ENCODE peak calls at places on chromosome 21, in ten cellular contexts. D, Z, T, O, S, N, Y, J, I and B are unnamed samples.

GRCh38 chr21:16911166-16911607 is 601.7 kb upstream of the CXADR start:
- DNase-seq in D (no peak), Z (no peak), T (no peak), O (no peak), S (no peak), N (no peak), Y (no peak), J (no peak), I (no peak), B (no peak)

GRCh38 chr21:38082936-38083335 is 166.7 kb upstream of the KCNJ6 start:
- DNase-seq in D (no peak), Z (no peak), T (no peak), O (no peak), S (no peak), N (no peak), Y (no peak), J (no peak), I (no peak), B (no peak)

GRCh38 chr21:42572906-42573495 is 59.3 kb downstream of the SLC37A1 start:
- DNase-seq in D (no peak), Z (no peak), T (no peak), O (no peak), S (no peak), N (peak), Y (no peak), J (no peak), I (no peak), B (no peak)

GRCh38 chr21:35565204-35565611 is 495.1 kb downstream of the SETD4 start:
- DNase-seq in D (no peak), Z (no peak), T (no peak), O (no peak), S (no peak), N (no peak), Y (no peak), J (no peak), I (no peak), B (no peak)

GRCh38 chr21:31612889-31613785 is 46.4 kb upstream of the SOD1 start:
- DNase-seq in D (no peak), Z (no peak), T (no peak), O (no peak), S (no peak), N (peak), Y (no peak), J (no peak), I (no peak), B (no peak)

GRCh38 chr21:31545036-31545435 is 114.5 kb upstream of the SOD1 start:
- DNase-seq in D (no peak), Z (no peak), T (no peak), O (no peak), S (no peak), N (no peak), Y (no peak), J (no peak), I (no peak), B (no peak)

GRCh38 chr21:40331182-40331581 is 463.9 kb downstream of the PCP4 start:
- DNase-seq in D (no peak), Z (no peak), T (no peak), O (no peak), S (no peak), N (no peak), Y (no peak), J (no peak), I (no peak), B (no peak)

GRCh38 chr21:44531606-44532128 is 8.3 kb downstream of the KRTAP10-1 start:
- DNase-seq in D (no peak), Z (no peak), T (no peak), O (no peak), S (no peak), N (peak), Y (no peak), J (no peak), I (no peak), B (no peak)

GRCh38 chr21:23936224-23936623 is 1671.1 kb downstream of the MRPL39 start:
- DNase-seq in D (no peak), Z (no peak), T (no peak), O (peak), S (peak), N (no peak), Y (no peak), J (no peak), I (no peak), B (no peak)

GRCh38 chr21:31108969-31109368 is 70.7 kb upstream of the KRTAP19-8 start:
- DNase-seq in D (no peak), Z (no peak), T (no peak), O (no peak), S (no peak), N (no peak), Y (no peak), J (no peak), I (no peak), B (no peak)

GRCh38 chr21:17900281-17900989 is 81.3 kb upstream of the C21orf91 start:
- DNase-seq in D (no peak), Z (no peak), T (no peak), O (no peak), S (peak), N (no peak), Y (no peak), J (no peak), I (no peak), B (no peak)

GRCh38 chr21:34227386-34227852 is 136.4 kb upstream of the KCNE2 start:
- DNase-seq in D (no peak), Z (no peak), T (no peak), O (no peak), S (no peak), N (no peak), Y (no peak), J (no peak), I (no peak), B (no peak)

GRCh38 chr21:36203603-36203889 is 46.9 kb downstream of the DOP1B start:
- DNase-seq in D (peak), Z (no peak), T (no peak), O (peak), S (no peak), N (no peak), Y (peak), J (no peak), I (peak), B (no peak)

GRCh38 chr21:15126948-15127347 is 62.1 kb upstream of the NRIP1 start:
- DNase-seq in D (no peak), Z (no peak), T (no peak), O (no peak), S (no peak), N (no peak), Y (no peak), J (no peak), I (no peak), B (no peak)

GRCh38 chr21:33395866-33396265 is 7.3 kb upstream of the IFNGR2 start:
- DNase-seq in D (no peak), Z (no peak), T (no peak), O (no peak), S (no peak), N (no peak), Y (no peak), J (no peak), I (no peak), B (no peak)

GRCh38 chr21:16302851-16303282 is 573.1 kb downstream of the USP25 start:
- DNase-seq in D (no peak), Z (no peak), T (no peak), O (peak), S (no peak), N (no peak), Y (no peak), J (no peak), I (no peak), B (no peak)

GRCh38 chr21:45644041-45644906 is 749 bp downstream of the PCBP3 start:
- DNase-seq in D (no peak), Z (no peak), T (no peak), O (no peak), S (no peak), N (no peak), Y (peak), J (no peak), I (no peak), B (no peak)